ENCODE peak calls at places on chromosomes 4 and X, in four cellular contexts. Z is A549, K is AG08395, T is ureter. D is an unnamed sample.

GRCh38 chr4:158302076-158302866 is 92.0 kb downstream of the TMEM144 start:
- DNase-seq in T (no peak), K (peak; percentile 75), Z (no peak), D (peak; percentile 62)

GRCh38 chr4:139175647-139176298 is 1.2 kb downstream of the ELF2 start:
- DNase-seq in K (peak; percentile 36), T (no peak), Z (peak; percentile 15), D (peak; percentile 33)

GRCh38 chrX:662126-662525 is 31.5 kb downstream of the SHOX start:
- DNase-seq in Z (no peak), T (no peak), K (no peak), D (no peak)

GRCh38 chr4:84341559-84341958 is 157.5 kb downstream of the NKX6-1 start:
- DNase-seq in T (no peak), K (no peak), Z (no peak), D (no peak)

GRCh38 chr4:173935622-173936405 is 347.7 kb downstream of the FBXO8 start:
- DNase-seq in T (no peak), Z (no peak), K (no peak), D (no peak)

GRCh38 chr4:152278505-152279301 is 257.2 kb downstream of the FBXW7 start:
- DNase-seq in K (no peak), Z (no peak), T (peak; percentile 90), D (no peak)

GRCh38 chr4:86895692-86896488 is 3.7 kb upstream of the C4orf36 start:
- DNase-seq in Z (peak; percentile 22), T (no peak), K (peak; percentile 62), D (peak; percentile 80)

GRCh38 chr4:69782651-69783310 is 22.4 kb upstream of the SULT1B1 start:
- DNase-seq in K (no peak), Z (no peak), T (no peak), D (no peak)

GRCh38 chrX:6644411-6644810 is 109.5 kb upstream of the VCX3A start:
- DNase-seq in Z (no peak), T (no peak), K (no peak), D (no peak)

GRCh38 chr4:6939761-6940743 is 30.4 kb downstream of the TBC1D14 start:
- DNase-seq in T (no peak), K (no peak), Z (no peak), D (no peak)

GRCh38 chr4:40486534-40486933 is 143.1 kb downstream of the RBM47 start:
- DNase-seq in Z (no peak), T (no peak), K (peak; percentile 19), D (peak; percentile 21)

GRCh38 chr4:40038972-40039371 is 17.7 kb upstream of the N4BP2 start:
- DNase-seq in T (no peak), K (peak; percentile 16), Z (no peak), D (peak; percentile 32)

GRCh38 chrX:28848707-28849106 is 261.5 kb downstream of the IL1RAPL1 start:
- DNase-seq in K (no peak), T (no peak), Z (no peak), D (no peak)

GRCh38 chr4:4779486-4779885 is 80.0 kb upstream of the MSX1 start:
- DNase-seq in Z (no peak), T (no peak), K (no peak), D (no peak)

GRCh38 chrX:155967653-155968052 is 29.8 kb upstream of the IL9R start:
- DNase-seq in Z (no peak), T (no peak), K (no peak), D (no peak)

GRCh38 chr4:77819836-77820679 is 890 bp upstream of the CNOT6L start:
- DNase-seq in T (peak; percentile 94), K (peak; percentile 87), Z (peak; percentile 59), D (peak; percentile 57)

GRCh38 chrX:46447384-46447783 is 97.8 kb downstream of the ZNF674 start:
- DNase-seq in K (peak; percentile 10), Z (no peak), T (no peak), D (no peak)

GRCh38 chr4:3337811-3338210 is 45.0 kb downstream of the RGS12 start:
- DNase-seq in Z (no peak), K (no peak), T (no peak), D (no peak)

GRCh38 chr4:114005569-114006442 is 26.4 kb upstream of the ARSJ start:
- DNase-seq in K (peak; percentile 50), T (no peak), Z (no peak), D (peak; percentile 49)

GRCh38 chr4:102535398-102536082 is 34.4 kb downstream of the NFKB1 start:
- DNase-seq in Z (no peak), K (peak; percentile 52), T (no peak), D (peak; percentile 71)

GRCh38 chrX:100615015-100615414 is 21.6 kb downstream of the TSPAN6 start:
- DNase-seq in T (no peak), Z (peak; percentile 13), K (peak; percentile 45), D (peak; percentile 58)

GRCh38 chr4:140568507-140569306 is at the start of gene UCP1:
- DNase-seq in T (no peak), K (no peak), Z (peak; percentile 10), D (no peak)

D was measured in HFFc6.